ENCODE peak calls at places on chromosomes 12 and 14, in four cellular contexts. H, A, Z and B are unnamed samples.

GRCh38 chr12:59517522-59517921 is 78.3 kb upstream of the SLC16A7 start:
- DNase-seq in H (no peak), A (no peak), Z (no peak), B (no peak)

GRCh38 chr14:78131616-78132015 is 38.6 kb upstream of the NRXN3 start:
- DNase-seq in H (no peak), A (no peak), Z (no peak), B (no peak)

GRCh38 chr14:87756661-87757060 is 236.3 kb downstream of the GALC start:
- DNase-seq in H (no peak), A (no peak), Z (no peak), B (no peak)

GRCh38 chr12:77189463-77189862 is 124.1 kb upstream of the E2F7 start:
- DNase-seq in H (no peak), A (no peak), Z (no peak), B (peak)

GRCh38 chr12:59079472-59079871 is 159.2 kb upstream of the LRIG3 start:
- DNase-seq in H (no peak), A (no peak), Z (no peak), B (no peak)

GRCh38 chr12:52310622-52311281 is 10.4 kb downstream of the KRT83 start:
- DNase-seq in H (no peak), A (no peak), Z (no peak), B (no peak)

GRCh38 chr14:99003646-99004045 is 268.4 kb downstream of the BCL11B start:
- DNase-seq in H (no peak), A (no peak), Z (no peak), B (no peak)

GRCh38 chr14:90664911-90665695 is 151.1 kb downstream of the TTC7B start:
- DNase-seq in H (no peak), A (no peak), Z (no peak), B (no peak)

GRCh38 chr14:104281768-104282301 is 143.4 kb downstream of the KIF26A start:
- DNase-seq in H (peak), A (no peak), Z (no peak), B (no peak)

GRCh38 chr12:43113153-43113552 is 438.9 kb downstream of the ADAMTS20 start:
- DNase-seq in H (peak), A (no peak), Z (no peak), B (peak)
- TF ChIP-seq CTCF in H (no peak), A (peak), Z (no peak), B (peak)

GRCh38 chr12:18222699-18223098 is 38.6 kb upstream of the PIK3C2G start:
- DNase-seq in H (no peak), A (no peak), Z (no peak), B (no peak)

GRCh38 chr12:18221726-18222125 is 39.6 kb upstream of the PIK3C2G start:
- DNase-seq in H (no peak), A (no peak), Z (no peak), B (no peak)

DNA sequence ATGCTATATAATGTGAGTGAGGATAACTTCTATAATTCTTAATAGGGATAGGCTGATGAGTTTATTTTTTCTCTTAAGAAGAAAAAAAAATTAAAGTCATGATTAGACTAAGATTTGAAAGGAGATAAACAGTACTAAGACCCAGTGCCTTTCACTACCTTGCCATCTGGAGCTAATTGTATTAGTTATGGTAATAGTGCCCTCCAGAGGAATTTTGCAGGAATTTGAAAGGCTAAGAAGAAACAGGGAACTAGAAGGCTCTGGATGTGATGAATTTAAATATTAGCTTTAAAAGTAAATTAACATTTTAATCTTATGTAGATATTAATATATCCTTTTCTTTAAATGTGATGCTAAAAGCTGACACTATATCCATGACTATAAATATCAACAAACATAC is 36.6 kb upstream of the PIK3C2G start:
- DNase-seq in H (no peak), A (peak), Z (peak), B (peak)
- TF ChIP-seq CTCF in H (no peak), A (peak), Z (peak), B (peak)

DNA sequence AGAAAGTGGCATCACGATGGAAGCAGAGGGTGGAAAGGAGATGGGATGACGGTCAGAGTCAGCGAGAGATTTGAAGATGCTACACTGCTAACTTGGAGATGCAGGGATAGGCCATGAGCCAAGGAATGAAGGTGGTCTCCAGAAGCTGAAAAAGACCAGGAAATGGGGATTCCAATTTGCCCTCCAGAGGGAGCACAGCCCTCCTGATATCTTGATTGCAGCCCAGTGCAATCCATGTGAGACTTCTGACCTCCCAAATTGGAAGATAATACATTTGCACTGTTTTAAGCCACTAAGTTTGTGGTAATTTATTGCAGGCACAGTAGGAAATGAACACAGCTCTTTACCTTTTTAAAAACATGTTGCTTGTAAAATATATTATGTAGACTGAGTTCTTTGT is 549.5 kb downstream of the VRK1 start:
- DNase-seq in H (no peak), A (no peak), Z (no peak), B (no peak)
- TF ChIP-seq CTCF in H (no peak), A (no peak), Z (no peak), B (no peak)

GRCh38 chr12:115942346-115942745 is 335.1 kb downstream of the MED13L start:
- DNase-seq in H (no peak), A (no peak), Z (no peak), B (no peak)

GRCh38 chr12:115943630-115944391 is 333.7 kb downstream of the MED13L start:
- DNase-seq in H (no peak), A (no peak), Z (no peak), B (peak)

GRCh38 chr12:115943310-115943629 is 334.2 kb downstream of the MED13L start:
- DNase-seq in H (no peak), A (no peak), Z (no peak), B (no peak)

GRCh38 chr12:115938794-115939377 is 338.6 kb downstream of the MED13L start:
- DNase-seq in H (no peak), A (no peak), Z (no peak), B (no peak)

GRCh38 chr12:115941362-115941761 is 336.1 kb downstream of the MED13L start:
- DNase-seq in H (no peak), A (no peak), Z (peak), B (peak)
- TF ChIP-seq CTCF in H (no peak), A (no peak), Z (no peak), B (no peak)

DNA sequence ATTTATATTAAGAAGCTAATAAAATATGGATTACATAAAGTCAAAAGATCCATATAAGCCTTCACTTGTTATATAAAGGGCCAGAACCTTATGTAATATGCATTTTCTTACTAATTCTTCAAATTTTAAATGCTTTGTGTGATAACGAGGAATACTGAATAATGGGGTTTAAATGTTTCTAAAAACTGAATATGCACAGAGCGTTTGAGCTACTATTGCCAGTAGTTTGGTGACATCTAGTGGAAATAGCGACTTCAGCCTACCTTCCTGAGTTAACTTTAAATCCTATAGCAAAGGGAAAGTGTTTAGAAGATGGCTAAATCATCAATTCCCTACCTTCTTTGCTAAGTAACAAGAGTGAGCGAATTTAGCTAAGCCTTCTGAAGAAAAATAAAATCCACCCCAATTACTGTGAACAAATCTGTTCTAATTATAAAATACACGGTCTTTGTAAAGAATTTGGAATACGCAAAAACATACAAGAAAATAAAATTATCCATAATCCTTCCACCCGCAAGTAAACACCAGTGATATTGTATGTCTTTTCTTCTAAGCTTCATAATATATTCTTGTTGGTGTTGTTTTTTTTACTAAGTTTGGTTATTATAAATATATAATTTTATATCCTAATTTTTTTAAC is 115.5 kb upstream of the G2E3 start:
- DNase-seq in H (no peak), A (peak), Z (peak), B (peak)
- TF ChIP-seq CTCF in H (no peak), A (peak), Z (peak), B (peak)

GRCh38 chr12:92404259-92404894 is 258.7 kb upstream of the BTG1 start:
- DNase-seq in H (no peak), A (no peak), Z (no peak), B (no peak)

GRCh38 chr12:92403210-92404175 is 257.8 kb upstream of the BTG1 start:
- DNase-seq in H (no peak), A (no peak), Z (no peak), B (no peak)

GRCh38 chr12:92411687-92412086 is 266.0 kb upstream of the BTG1 start:
- DNase-seq in H (no peak), A (no peak), Z (no peak), B (no peak)

GRCh38 chr12:92404921-92405320 is 259.3 kb upstream of the BTG1 start:
- DNase-seq in H (no peak), A (no peak), Z (no peak), B (no peak)

DNA sequence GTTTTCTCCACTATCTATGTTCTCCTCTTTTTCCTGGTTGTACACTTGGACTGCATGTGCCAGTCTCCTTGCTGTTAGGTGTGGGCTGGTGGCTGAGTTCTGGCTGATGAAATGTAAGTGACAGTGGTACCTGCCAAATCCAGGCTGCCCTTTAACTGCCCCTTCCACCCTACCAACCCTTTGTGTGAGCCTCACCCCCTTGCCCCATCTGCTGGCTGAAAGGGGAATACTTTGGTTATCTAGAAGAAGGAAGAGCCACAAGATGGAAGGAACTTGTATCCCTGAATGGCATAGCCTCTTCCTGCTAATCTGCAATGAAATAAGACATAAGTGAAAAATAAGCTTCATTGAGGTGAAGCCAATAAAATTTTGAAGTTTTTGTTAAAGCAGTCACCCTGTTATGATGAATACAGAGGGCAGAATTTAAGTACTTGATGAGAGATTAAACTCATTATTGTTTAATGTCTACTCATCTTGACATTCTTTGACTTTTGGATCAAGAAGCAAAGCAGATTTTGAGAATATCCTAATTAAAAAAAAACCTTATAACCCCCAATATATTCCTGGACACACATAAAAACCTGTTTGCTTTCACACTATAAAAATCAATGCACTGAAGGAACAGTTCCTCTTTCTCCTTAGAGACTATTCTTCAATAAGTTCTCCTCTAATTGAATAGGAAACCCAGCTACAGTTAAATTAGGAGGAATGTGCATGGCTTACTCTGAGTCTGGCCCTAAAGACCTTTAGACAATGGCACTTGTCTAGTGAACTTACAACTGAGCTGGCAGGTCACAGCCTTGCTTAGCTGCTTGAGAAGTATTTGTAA is 262.6 kb upstream of the BTG1 start:
- DNase-seq in H (no peak), A (peak), Z (peak), B (peak)
- TF ChIP-seq CTCF in H (no peak), A (peak), Z (peak), B (peak)

DNA sequence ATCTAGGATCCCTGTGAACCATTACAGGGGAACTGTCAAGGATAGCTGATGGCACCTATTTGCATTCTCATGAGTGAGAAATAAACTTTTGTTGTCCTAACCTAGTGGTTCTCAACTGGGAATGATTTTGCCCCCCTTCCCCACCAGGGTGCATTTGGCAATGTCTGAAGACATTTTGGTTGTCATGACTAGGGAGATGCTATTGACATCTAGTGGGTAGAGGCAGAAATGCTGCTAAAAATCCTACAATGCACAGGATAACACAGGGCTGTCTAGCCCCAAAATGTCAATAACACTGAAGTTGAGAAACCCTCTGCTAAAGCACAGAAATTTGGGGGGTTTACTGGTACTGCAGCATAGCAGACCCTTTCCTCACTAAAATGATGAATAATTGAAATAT is 140.9 kb upstream of the SRRM4 start:
- DNase-seq in H (no peak), A (peak), Z (peak), B (no peak)
- TF ChIP-seq CTCF in H (no peak), A (peak), Z (peak), B (no peak)